ENCODE peak calls at places on chromosomes 2 and 18, in nine cellular contexts. Z is neural crest cell, S is ascending aorta, G is progenitor cell of endocrine pancreas, E is HFFc6, O is cardiac muscle cell, Q is A549, T is fibroblast of pulmonary artery, J is prostate gland. I is an unnamed sample.

GRCh38 chr2:3321825-3322224 is 55.8 kb downstream of the EIPR1 start:
- DNase-seq in T (no peak), Z (no peak), E (no peak), G (no peak), S (no peak), Q (no peak), O (no peak), J (no peak), I (no peak)

GRCh38 chr18:13612111-13612997 is 114.0 kb downstream of the FAM210A start:
- DNase-seq in G (no peak), S (no peak), T (no peak), Q (no peak), E (no peak), Z (no peak), O (no peak), J (no peak), I (no peak)

GRCh38 chr2:3666613-3666975 is 8.6 kb downstream of the ALLC start:
- DNase-seq in E (no peak), Z (no peak), J (no peak), Q (no peak), G (no peak), O (no peak), S (no peak), T (no peak), I (no peak)

GRCh38 chr2:171404258-171404657 is 29.5 kb downstream of the METTL8 start:
- DNase-seq in J (no peak), S (no peak), T (peak), O (peak), Q (peak), E (peak), Z (no peak), G (no peak), I (peak)

GRCh38 chr18:31596081-31596872 is 4.6 kb downstream of the TTR start:
- DNase-seq in S (no peak), E (no peak), J (no peak), T (no peak), Z (no peak), Q (peak), G (no peak), O (no peak), I (no peak)

GRCh38 chr2:149525323-149525722 is 62.3 kb downstream of the MMADHC start:
- DNase-seq in Q (no peak), Z (no peak), S (no peak), G (no peak), J (no peak), O (no peak), E (no peak), T (no peak), I (no peak)

GRCh38 chr2:219243291-219243761 is 1.9 kb downstream of the GLB1L start:
- DNase-seq in Z (no peak), J (no peak), T (peak), S (no peak), G (no peak), E (no peak), O (peak), Q (no peak), I (no peak)

GRCh38 chr2:128584296-128584900 is 265.7 kb upstream of the HS6ST1 start:
- DNase-seq in O (peak), J (no peak), S (no peak), G (no peak), T (peak), Z (no peak), E (peak), Q (no peak), I (no peak)

GRCh38 chr2:134694411-134694810 is 24.4 kb downstream of the TMEM163 start:
- DNase-seq in E (no peak), Q (no peak), O (no peak), J (no peak), Z (no peak), T (no peak), G (no peak), S (no peak), I (no peak)

GRCh38 chr2:134693359-134694330 is 25.2 kb downstream of the TMEM163 start:
- DNase-seq in Q (no peak), O (no peak), G (no peak), Z (no peak), T (no peak), E (no peak), J (no peak), S (no peak), I (no peak)

GRCh38 chr2:134689303-134689702 is 29.5 kb downstream of the TMEM163 start:
- DNase-seq in G (no peak), Z (no peak), O (no peak), T (no peak), E (no peak), S (no peak), J (no peak), Q (no peak), I (no peak)

GRCh38 chr2:134690629-134691215 is 28.1 kb downstream of the TMEM163 start:
- DNase-seq in S (no peak), J (no peak), E (no peak), T (no peak), G (no peak), Z (no peak), Q (no peak), O (no peak), I (no peak)

DNA sequence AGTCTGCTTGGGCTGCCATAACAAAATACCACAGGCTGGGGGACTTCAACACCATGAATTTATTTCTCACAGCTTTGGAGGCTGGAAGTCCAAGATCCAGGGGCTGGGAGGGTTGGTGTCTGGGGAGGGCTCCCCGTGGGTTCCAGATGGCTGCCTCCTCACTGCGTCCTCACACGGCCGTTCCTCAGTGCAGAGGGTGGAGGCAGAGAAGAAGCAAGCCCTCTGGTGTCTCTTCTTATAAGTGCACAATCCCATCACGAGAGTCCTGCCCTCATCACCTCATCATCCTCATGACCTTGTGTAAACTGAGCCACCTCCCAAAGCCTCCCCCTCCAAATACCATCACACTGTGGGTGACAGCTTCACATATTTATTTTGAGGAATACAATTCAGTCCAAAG is 26.3 kb downstream of the TMEM163 start:
- DNase-seq in J (no peak), E (no peak), G (no peak), T (no peak), S (no peak), O (no peak), Z (no peak), Q (peak), I (no peak)
- TF ChIP-seq CTCF in J (no peak), E (no peak), G (no peak), T (no peak), S (no peak), O (no peak), Z (no peak), Q (no peak), I (no peak)

GRCh38 chr2:238286095-238286494 is 2.3 kb downstream of the PER2 start:
- DNase-seq in Q (no peak), Z (no peak), O (no peak), E (no peak), S (no peak), G (no peak), J (no peak), T (no peak), I (no peak)
- TF ChIP-seq CTCF in Q (no peak), Z (no peak), O (no peak), E (no peak), S (no peak), G (no peak), J (no peak), T (no peak), I (no peak)

DNA sequence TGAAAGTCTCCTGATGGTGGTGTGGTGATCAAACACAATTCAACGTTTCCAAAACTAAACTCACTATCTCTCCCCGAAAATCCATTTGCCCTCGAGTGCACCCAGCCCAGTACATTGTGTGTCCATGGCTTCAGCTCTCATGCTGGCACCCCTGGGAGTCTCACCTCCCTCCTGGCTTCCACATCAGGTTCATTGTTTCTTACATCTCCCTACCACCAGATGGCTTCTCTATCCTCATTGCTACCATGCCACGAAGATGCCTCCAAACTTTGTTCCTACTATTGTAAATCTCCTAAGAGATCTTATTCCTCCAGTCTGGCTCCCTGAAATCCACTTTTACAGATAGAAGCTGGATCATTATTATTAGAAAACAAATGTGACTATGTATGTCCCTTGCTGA is 197.0 kb downstream of the MYT1L start:
- DNase-seq in G (no peak), S (no peak), T (no peak), O (no peak), E (no peak), Q (no peak), J (no peak), Z (no peak), I (no peak)
- TF ChIP-seq CTCF in G (no peak), S (no peak), T (no peak), O (no peak), E (no peak), Q (no peak), J (no peak), Z (no peak), I (no peak)

GRCh38 chr2:6352906-6353515 is 512.7 kb downstream of the CMPK2 start:
- DNase-seq in S (no peak), G (peak), O (no peak), J (peak), T (no peak), Q (peak), Z (peak), E (peak), I (peak)
- TF ChIP-seq CTCF in S (no peak), G (peak), O (no peak), J (peak), T (no peak), Q (peak), Z (peak), E (peak), I (peak)

GRCh38 chr2:236568068-236568921 is 1.3 kb upstream of the ACKR3 start:
- DNase-seq in E (no peak), J (no peak), O (peak), Z (peak), T (no peak), G (peak), Q (no peak), S (peak), I (no peak)
- TF ChIP-seq CTCF in E (no peak), J (no peak), O (no peak), Z (peak), T (no peak), G (peak), Q (no peak), S (no peak), I (no peak)

GRCh38 chr2:225411452-225411851 is 11.9 kb downstream of the NYAP2 start:
- DNase-seq in G (no peak), Z (no peak), S (no peak), E (no peak), Q (no peak), O (no peak), T (no peak), J (no peak), I (no peak)
- TF ChIP-seq CTCF in G (no peak), Z (no peak), S (no peak), E (peak), Q (peak), O (no peak), T (no peak), J (no peak), I (no peak)

GRCh38 chr2:152762202-152762601 is 43.8 kb downstream of the ARL6IP6 start:
- DNase-seq in S (no peak), G (no peak), Z (no peak), T (peak), J (no peak), E (peak), O (peak), Q (no peak), I (no peak)

GRCh38 chr2:152763651-152764050 is 45.2 kb downstream of the ARL6IP6 start:
- DNase-seq in T (no peak), G (no peak), O (no peak), E (no peak), S (no peak), Z (no peak), Q (no peak), J (no peak), I (no peak)

GRCh38 chr2:152755029-152755428 is 36.6 kb downstream of the ARL6IP6 start:
- DNase-seq in G (no peak), O (peak), Z (no peak), Q (peak), T (peak), J (no peak), S (no peak), E (no peak), I (no peak)

GRCh38 chr2:152761171-152761570 is 42.8 kb downstream of the ARL6IP6 start:
- DNase-seq in J (no peak), Q (no peak), T (peak), G (no peak), E (no peak), S (no peak), Z (no peak), O (peak), I (no peak)

DNA sequence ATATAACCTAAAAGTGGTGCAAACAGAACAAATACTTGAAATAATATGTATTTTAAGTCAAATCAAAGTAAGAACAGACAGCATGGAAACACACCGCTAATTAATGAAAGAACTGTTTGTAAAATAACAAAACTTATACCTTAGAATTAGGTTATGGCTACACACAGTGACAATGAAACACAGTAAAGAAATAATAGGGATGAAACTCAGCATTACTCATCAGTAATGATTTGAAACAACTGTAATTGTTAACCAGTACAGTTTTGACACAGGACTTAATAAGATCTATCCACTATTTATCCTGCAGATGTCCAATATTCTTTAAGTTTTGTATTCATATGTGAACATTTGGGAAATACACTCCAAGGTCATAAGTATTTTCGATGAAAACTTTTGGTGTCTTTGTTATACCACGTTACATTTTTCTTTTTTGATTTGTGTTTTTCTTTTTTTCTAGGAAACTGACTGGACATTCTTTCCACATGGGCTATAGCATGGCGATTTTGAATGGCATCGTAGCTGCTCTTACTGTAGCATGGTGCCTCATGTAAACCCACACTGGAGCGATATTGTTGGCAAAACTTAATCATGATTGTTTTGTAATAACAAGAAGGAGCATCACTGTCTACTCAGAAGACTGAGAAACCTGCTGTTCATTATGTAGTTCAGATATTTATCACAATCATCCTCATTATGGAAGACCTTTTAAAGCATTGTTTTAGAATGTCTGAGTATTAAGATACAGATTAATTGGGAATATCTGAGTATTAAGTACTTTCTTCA is 41.1 kb downstream of the ARL6IP6 start:
- DNase-seq in E (no peak), J (no peak), Z (no peak), G (no peak), T (no peak), O (no peak), Q (no peak), S (no peak), I (no peak)
- TF ChIP-seq CTCF in E (no peak), J (no peak), Z (no peak), G (no peak), T (no peak), O (no peak), Q (no peak), S (no peak), I (no peak)